ENCODE peak calls at places on chromosome 5, in five cellular contexts. F, O, D, R and J are unnamed samples.

GRCh38 chr5:119951330-119951934 is 322.1 kb downstream of the FAM170A start:
- DNase-seq in F (no peak), O (no peak), R (no peak), D (no peak), J (peak; percentile 49)

GRCh38 chr5:141199359-141200235 is at the start of gene PCDHB11:
- DNase-seq in D (no peak), R (no peak), F (no peak), O (peak; percentile 52), J (peak; percentile 36)

GRCh38 chr5:133106761-133107572 is 55.2 kb downstream of the HSPA4 start:
- DNase-seq in R (no peak), O (no peak), F (no peak), D (no peak), J (no peak)

GRCh38 chr5:169876376-169876775 is 103.9 kb downstream of the INSYN2B start:
- DNase-seq in D (no peak), F (no peak), R (no peak), O (no peak), J (no peak)

GRCh38 chr5:143629871-143630658 is 181.9 kb upstream of the HMHB1 start:
- DNase-seq in O (no peak), D (no peak), F (no peak), R (no peak), J (no peak)

GRCh38 chr5:33401482-33402390 is 39.0 kb upstream of the TARS1 start:
- DNase-seq in D (no peak), O (peak; percentile 15), F (no peak), R (no peak), J (no peak)

GRCh38 chr5:57887851-57888621 is 405.4 kb upstream of the ACTBL2 start:
- DNase-seq in F (no peak), R (peak; percentile 55), O (peak; percentile 5), D (peak; percentile 38), J (peak; percentile 92)

GRCh38 chr5:170176916-170177315 is 55.9 kb upstream of the C5orf58 start:
- DNase-seq in D (no peak), O (no peak), F (no peak), R (peak; percentile 40), J (peak; percentile 86)

GRCh38 chr5:3599283-3600105 is 3.9 kb downstream of the IRX1 start:
- DNase-seq in D (no peak), O (no peak), F (no peak), R (no peak), J (no peak)

GRCh38 chr5:120767171-120767820 is 303.2 kb downstream of the PRR16 start:
- DNase-seq in D (no peak), O (peak; percentile 9), F (no peak), R (no peak), J (peak; percentile 10)

GRCh38 chr5:88724201-88724600 is 158.8 kb downstream of the MEF2C start:
- DNase-seq in D (no peak), O (no peak), R (no peak), F (no peak), J (no peak)

GRCh38 chr5:132378580-132378979 is 9.1 kb downstream of the SLC22A5 start:
- DNase-seq in F (no peak), O (peak; percentile 23), D (no peak), R (no peak), J (peak; percentile 17)

GRCh38 chr5:81305783-81306182 is 4.4 kb downstream of the ZCCHC9 start:
- DNase-seq in D (no peak), O (no peak), F (no peak), R (no peak), J (no peak)

GRCh38 chr5:158589939-158590338 is 509.8 kb downstream of the EBF1 start:
- DNase-seq in R (no peak), F (no peak), D (no peak), O (peak; percentile 45), J (no peak)

GRCh38 chr5:157602505-157602904 is 26.9 kb upstream of the ADAM19 start:
- DNase-seq in F (no peak), O (no peak), D (no peak), R (no peak), J (no peak)

GRCh38 chr5:57232293-57233033 is 58.6 kb downstream of the GPBP1 start:
- DNase-seq in D (no peak), R (no peak), O (no peak), F (no peak), J (no peak)

GRCh38 chr5:17189381-17190036 is 27.9 kb upstream of the BASP1 start:
- DNase-seq in F (peak; percentile 41), D (peak; percentile 52), R (peak; percentile 85), O (peak; percentile 77), J (peak; percentile 84)

GRCh38 chr5:58127486-58128220 is 332.2 kb downstream of the PLK2 start:
- DNase-seq in R (no peak), O (no peak), F (no peak), D (no peak), J (peak; percentile 45)

GRCh38 chr5:59169101-59169767 is 586.4 kb downstream of the RAB3C start:
- DNase-seq in O (no peak), R (no peak), D (no peak), F (no peak), J (no peak)

GRCh38 chr5:107604990-107605389 is 65.7 kb downstream of the EFNA5 start:
- DNase-seq in F (no peak), O (no peak), R (no peak), D (no peak), J (peak; percentile 47)

GRCh38 chr5:81235287-81236072 is 2.4 kb downstream of the CKMT2 start:
- DNase-seq in O (no peak), R (no peak), F (no peak), D (no peak), J (no peak)

GRCh38 chr5:59756373-59757035 is 137.0 kb downstream of the PDE4D start:
- DNase-seq in F (no peak), O (no peak), R (no peak), D (no peak), J (peak; percentile 21)

GRCh38 chr5:147616401-147616800 is 106.5 kb upstream of the DPYSL3 start:
- DNase-seq in R (no peak), O (no peak), F (no peak), D (no peak), J (no peak)

GRCh38 chr5:129245489-129245888 is 150.9 kb downstream of the ISOC1 start:
- DNase-seq in D (no peak), F (no peak), O (no peak), R (no peak), J (no peak)

GRCh38 chr5:97929383-97929782 is 746.3 kb upstream of the RIOK2 start:
- DNase-seq in F (no peak), O (no peak), R (no peak), D (no peak), J (no peak)

GRCh38 chr5:66645039-66645438 is 48.8 kb downstream of the MAST4 start:
- DNase-seq in D (no peak), R (no peak), O (no peak), F (no peak), J (no peak)

GRCh38 chr5:149438711-149439132 is 59.6 kb upstream of the IL17B start:
- DNase-seq in D (no peak), R (no peak), F (no peak), O (no peak), J (peak; percentile 11)